ENCODE peak calls at places on chromosomes 1 and 21, in seven cellular contexts. One of them, this sample, is unnamed.

GRCh38 chr1:220680085-220680687 is 10.0 kb upstream of the C1orf115 start:
- DNase-seq in esophagus muscularis mucosa: no peak
- DNase-seq in naive thymus-derived CD4-positive, alpha-beta T cell: peak; percentile 25
- DNase-seq in GM23338: peak; percentile 77
- DNase-seq in neuronal stem cell: peak; percentile 36
- DNase-seq in mesendoderm: peak; percentile 60
- DNase-seq in fibroblast of lung: peak; percentile 49
- DNase-seq in this sample: peak; percentile 71

GRCh38 chr1:112904071-112904830 is 51.7 kb downstream of the SLC16A1 start:
- DNase-seq in esophagus muscularis mucosa: no peak
- DNase-seq in naive thymus-derived CD4-positive, alpha-beta T cell: no peak
- DNase-seq in GM23338: no peak
- DNase-seq in neuronal stem cell: no peak
- DNase-seq in mesendoderm: peak; percentile 59
- DNase-seq in fibroblast of lung: peak; percentile 81
- DNase-seq in this sample: peak; percentile 47

GRCh38 chr21:40901690-40902089 is 54.7 kb upstream of the DSCAM start:
- DNase-seq in esophagus muscularis mucosa: no peak
- DNase-seq in naive thymus-derived CD4-positive, alpha-beta T cell: no peak
- DNase-seq in GM23338: no peak
- DNase-seq in neuronal stem cell: no peak
- DNase-seq in mesendoderm: no peak
- DNase-seq in fibroblast of lung: no peak
- DNase-seq in this sample: no peak

GRCh38 chr1:21175670-21176581 is 771 bp downstream of the EIF4G3 start:
- DNase-seq in esophagus muscularis mucosa: no peak
- DNase-seq in naive thymus-derived CD4-positive, alpha-beta T cell: peak; percentile 55
- DNase-seq in GM23338: peak; percentile 58
- DNase-seq in neuronal stem cell: peak; percentile 36
- DNase-seq in mesendoderm: peak; percentile 78
- DNase-seq in fibroblast of lung: no peak
- DNase-seq in this sample: peak; percentile 63

GRCh38 chr1:205698921-205699320 is 18.6 kb upstream of the SLC45A3 start:
- DNase-seq in esophagus muscularis mucosa: no peak
- DNase-seq in naive thymus-derived CD4-positive, alpha-beta T cell: no peak
- DNase-seq in GM23338: no peak
- DNase-seq in neuronal stem cell: no peak
- DNase-seq in mesendoderm: no peak
- DNase-seq in fibroblast of lung: no peak
- DNase-seq in this sample: no peak

GRCh38 chr1:158146165-158146564 is 34.5 kb upstream of the CD1D start:
- DNase-seq in esophagus muscularis mucosa: no peak
- DNase-seq in naive thymus-derived CD4-positive, alpha-beta T cell: no peak
- DNase-seq in GM23338: no peak
- DNase-seq in neuronal stem cell: no peak
- DNase-seq in mesendoderm: no peak
- DNase-seq in fibroblast of lung: peak; percentile 28
- DNase-seq in this sample: peak; percentile 3

GRCh38 chr1:38558476-38559179 is 300.9 kb downstream of the RRAGC start:
- DNase-seq in esophagus muscularis mucosa: no peak
- DNase-seq in naive thymus-derived CD4-positive, alpha-beta T cell: no peak
- DNase-seq in GM23338: peak; percentile 69
- DNase-seq in neuronal stem cell: no peak
- DNase-seq in mesendoderm: peak; percentile 82
- DNase-seq in fibroblast of lung: no peak
- DNase-seq in this sample: no peak

GRCh38 chr21:32772281-32773047 is 909 bp upstream of the PAXBP1 start:
- DNase-seq in esophagus muscularis mucosa: no peak
- DNase-seq in naive thymus-derived CD4-positive, alpha-beta T cell: peak; percentile 43
- DNase-seq in GM23338: peak; percentile 8
- DNase-seq in neuronal stem cell: peak; percentile 17
- DNase-seq in mesendoderm: peak; percentile 20
- DNase-seq in fibroblast of lung: no peak
- DNase-seq in this sample: peak; percentile 72

GRCh38 chr1:76494807-76495206 is 372.5 kb upstream of the ST6GALNAC5 start:
- DNase-seq in esophagus muscularis mucosa: no peak
- DNase-seq in naive thymus-derived CD4-positive, alpha-beta T cell: no peak
- DNase-seq in GM23338: peak; percentile 16
- DNase-seq in neuronal stem cell: no peak
- DNase-seq in mesendoderm: no peak
- DNase-seq in fibroblast of lung: peak; percentile 6
- DNase-seq in this sample: peak; percentile 47

GRCh38 chr1:170586321-170586855 is 54.4 kb downstream of the GORAB start:
- DNase-seq in esophagus muscularis mucosa: no peak
- DNase-seq in naive thymus-derived CD4-positive, alpha-beta T cell: no peak
- DNase-seq in GM23338: peak; percentile 58
- DNase-seq in neuronal stem cell: peak; percentile 63
- DNase-seq in mesendoderm: peak; percentile 54
- DNase-seq in fibroblast of lung: peak; percentile 26
- DNase-seq in this sample: peak; percentile 50

GRCh38 chr1:202805886-202806511 is 2.2 kb downstream of the KDM5B start:
- DNase-seq in esophagus muscularis mucosa: no peak
- DNase-seq in naive thymus-derived CD4-positive, alpha-beta T cell: no peak
- DNase-seq in GM23338: no peak
- DNase-seq in neuronal stem cell: no peak
- DNase-seq in mesendoderm: no peak
- DNase-seq in fibroblast of lung: peak; percentile 34
- DNase-seq in this sample: peak; percentile 41

GRCh38 chr1:24391882-24392603 is 21.5 kb downstream of the STPG1 start:
- DNase-seq in esophagus muscularis mucosa: peak; percentile 92
- DNase-seq in naive thymus-derived CD4-positive, alpha-beta T cell: peak; percentile 58
- DNase-seq in GM23338: peak; percentile 93
- DNase-seq in neuronal stem cell: peak; percentile 58
- DNase-seq in mesendoderm: peak; percentile 78
- DNase-seq in fibroblast of lung: peak; percentile 61
- DNase-seq in this sample: peak; percentile 63

GRCh38 chr1:226548281-226549093 is at the start of gene STUM:
- DNase-seq in esophagus muscularis mucosa: no peak
- DNase-seq in naive thymus-derived CD4-positive, alpha-beta T cell: peak; percentile 31
- DNase-seq in GM23338: peak; percentile 68
- DNase-seq in neuronal stem cell: peak; percentile 55
- DNase-seq in mesendoderm: peak; percentile 67
- DNase-seq in fibroblast of lung: peak; percentile 10
- DNase-seq in this sample: peak; percentile 71
- H3K27me3 ChIP-seq in esophagus muscularis mucosa: no peaks in the 10 kb centered on the region
- H3K27me3 ChIP-seq in naive thymus-derived CD4-positive, alpha-beta T cell: no peaks in the 10 kb centered on the region
- H3K27me3 ChIP-seq in GM23338: peaks cover 58% of the 10 kb centered on the region
- H3K27me3 ChIP-seq in neuronal stem cell: peaks cover 13% of the 10 kb centered on the region
- H3K27me3 ChIP-seq in mesendoderm: peaks cover 7% of the 10 kb centered on the region
- H3K27me3 ChIP-seq in fibroblast of lung: peaks cover 34% of the 10 kb centered on the region
- H3K27me3 ChIP-seq in this sample: peaks cover 14% of the 10 kb centered on the region

DNA sequence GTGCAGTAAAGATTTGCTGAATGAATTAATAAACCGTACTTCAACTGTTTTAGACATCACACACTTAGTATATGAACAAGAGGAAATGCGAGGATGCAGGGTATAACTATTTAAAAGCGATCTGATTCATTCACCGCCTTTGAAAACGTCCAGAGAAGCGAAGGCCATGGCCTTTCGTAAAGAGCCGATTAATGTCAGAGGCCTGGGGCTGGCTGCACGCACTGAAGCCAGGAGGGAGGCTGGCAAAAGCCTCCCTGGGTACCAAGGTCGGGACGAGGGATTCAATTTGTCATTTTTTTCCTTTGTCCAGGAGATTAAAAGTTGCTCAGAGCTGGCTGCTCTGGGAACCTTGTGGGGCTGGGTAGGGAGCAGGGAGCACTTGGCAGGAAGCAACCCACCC is 307.4 kb downstream of the NPHP4 start:
- DNase-seq in esophagus muscularis mucosa: no peak
- DNase-seq in naive thymus-derived CD4-positive, alpha-beta T cell: no peak
- DNase-seq in GM23338: no peak
- DNase-seq in neuronal stem cell: no peak
- DNase-seq in mesendoderm: no peak
- DNase-seq in fibroblast of lung: no peak
- DNase-seq in this sample: no peak
- H3K4me3 ChIP-seq in esophagus muscularis mucosa: no peak overlapping the region
- H3K4me3 ChIP-seq in naive thymus-derived CD4-positive, alpha-beta T cell: no peak overlapping the region
- H3K4me3 ChIP-seq in GM23338: no peak overlapping the region
- H3K4me3 ChIP-seq in neuronal stem cell: no peak overlapping the region
- H3K4me3 ChIP-seq in mesendoderm: no peak overlapping the region
- H3K4me3 ChIP-seq in fibroblast of lung: no peak overlapping the region
- H3K4me3 ChIP-seq in this sample: no peak overlapping the region

GRCh38 chr1:25598879-25599278 is 17.7 kb upstream of the MAN1C1 start:
- DNase-seq in esophagus muscularis mucosa: no peak
- DNase-seq in naive thymus-derived CD4-positive, alpha-beta T cell: no peak
- DNase-seq in GM23338: no peak
- DNase-seq in neuronal stem cell: no peak
- DNase-seq in mesendoderm: no peak
- DNase-seq in fibroblast of lung: no peak
- DNase-seq in this sample: no peak

GRCh38 chr1:25590096-25590824 is 26.3 kb upstream of the MAN1C1 start:
- DNase-seq in esophagus muscularis mucosa: no peak
- DNase-seq in naive thymus-derived CD4-positive, alpha-beta T cell: no peak
- DNase-seq in GM23338: no peak
- DNase-seq in neuronal stem cell: no peak
- DNase-seq in mesendoderm: peak; percentile 61
- DNase-seq in fibroblast of lung: no peak
- DNase-seq in this sample: no peak

GRCh38 chr1:25599969-25600610 is 16.5 kb upstream of the MAN1C1 start:
- DNase-seq in esophagus muscularis mucosa: no peak
- DNase-seq in naive thymus-derived CD4-positive, alpha-beta T cell: no peak
- DNase-seq in GM23338: no peak
- DNase-seq in neuronal stem cell: no peak
- DNase-seq in mesendoderm: no peak
- DNase-seq in fibroblast of lung: no peak
- DNase-seq in this sample: no peak

DNA sequence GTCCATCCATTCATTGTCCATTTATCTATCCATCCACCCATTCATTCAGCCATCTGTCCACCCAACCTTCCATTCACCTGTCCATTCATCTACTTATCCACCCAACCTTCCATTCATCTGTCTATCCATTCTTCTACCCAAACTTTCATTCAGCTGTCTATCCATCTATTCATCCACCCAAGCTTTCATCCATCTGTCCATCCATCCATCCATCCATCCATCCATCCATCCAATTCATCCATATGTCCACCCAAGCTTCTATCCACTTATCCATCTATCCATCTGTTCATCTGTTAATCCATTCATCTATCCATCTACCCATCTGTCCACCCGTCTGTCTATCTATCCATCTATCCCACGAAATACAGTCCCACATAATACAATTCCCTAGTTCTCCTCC is 21.6 kb upstream of the MAN1C1 start:
- DNase-seq in esophagus muscularis mucosa: no peak
- DNase-seq in naive thymus-derived CD4-positive, alpha-beta T cell: no peak
- DNase-seq in GM23338: no peak
- DNase-seq in neuronal stem cell: no peak
- DNase-seq in mesendoderm: no peak
- DNase-seq in fibroblast of lung: no peak
- DNase-seq in this sample: no peak
- H3K27me3 ChIP-seq in esophagus muscularis mucosa: no peaks in the 10 kb centered on the region
- H3K27me3 ChIP-seq in naive thymus-derived CD4-positive, alpha-beta T cell: no peaks in the 10 kb centered on the region
- H3K27me3 ChIP-seq in GM23338: no peaks in the 10 kb centered on the region
- H3K27me3 ChIP-seq in neuronal stem cell: no peaks in the 10 kb centered on the region
- H3K27me3 ChIP-seq in mesendoderm: no peaks in the 10 kb centered on the region
- H3K27me3 ChIP-seq in fibroblast of lung: peaks cover 7% of the 10 kb centered on the region
- H3K27me3 ChIP-seq in this sample: peaks cover 13% of the 10 kb centered on the region

GRCh38 chr1:1356166-1356795 is 2.1 kb downstream of the MXRA8 start:
- DNase-seq in esophagus muscularis mucosa: no peak
- DNase-seq in naive thymus-derived CD4-positive, alpha-beta T cell: no peak
- DNase-seq in GM23338: no peak
- DNase-seq in neuronal stem cell: no peak
- DNase-seq in mesendoderm: no peak
- DNase-seq in fibroblast of lung: no peak
- DNase-seq in this sample: no peak
- H3K4me3 ChIP-seq in esophagus muscularis mucosa: peak overlapping the region; percentile 58
- H3K4me3 ChIP-seq in naive thymus-derived CD4-positive, alpha-beta T cell: no peak overlapping the region
- H3K4me3 ChIP-seq in GM23338: no peak overlapping the region
- H3K4me3 ChIP-seq in neuronal stem cell: no peak overlapping the region
- H3K4me3 ChIP-seq in mesendoderm: no peak overlapping the region
- H3K4me3 ChIP-seq in fibroblast of lung: peak overlapping the region; percentile 91
- H3K4me3 ChIP-seq in this sample: peak overlapping the region; percentile 89

GRCh38 chr1:79089946-79090345 is 83.4 kb upstream of the ADGRL4 start:
- DNase-seq in esophagus muscularis mucosa: no peak
- DNase-seq in naive thymus-derived CD4-positive, alpha-beta T cell: no peak
- DNase-seq in GM23338: no peak
- DNase-seq in neuronal stem cell: no peak
- DNase-seq in mesendoderm: no peak
- DNase-seq in fibroblast of lung: no peak
- DNase-seq in this sample: no peak

DNA sequence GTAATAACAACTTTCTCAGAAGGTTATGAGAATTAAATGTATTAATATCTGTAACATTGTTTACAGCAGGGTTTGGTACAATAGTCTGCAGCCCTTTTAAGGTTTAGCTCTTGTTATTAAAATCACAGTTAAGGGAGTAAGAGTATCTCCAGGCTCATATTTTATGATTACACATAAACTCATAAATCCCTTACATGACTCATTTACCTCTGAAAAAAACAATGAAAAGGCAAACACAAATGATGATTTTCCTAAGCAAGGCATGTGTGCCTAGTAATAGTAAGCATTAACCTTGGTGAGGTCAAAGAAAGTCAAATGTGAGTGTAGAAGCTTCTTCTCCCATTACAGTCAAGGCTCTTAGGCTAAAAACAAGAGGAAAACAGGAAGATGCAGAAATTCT is 84.5 kb upstream of the ADGRL4 start:
- DNase-seq in esophagus muscularis mucosa: no peak
- DNase-seq in naive thymus-derived CD4-positive, alpha-beta T cell: no peak
- DNase-seq in GM23338: no peak
- DNase-seq in neuronal stem cell: no peak
- DNase-seq in mesendoderm: no peak
- DNase-seq in fibroblast of lung: no peak
- DNase-seq in this sample: peak; percentile 16
- H3K27me3 ChIP-seq in esophagus muscularis mucosa: no peaks in the 10 kb centered on the region
- H3K27me3 ChIP-seq in naive thymus-derived CD4-positive, alpha-beta T cell: no peaks in the 10 kb centered on the region
- H3K27me3 ChIP-seq in GM23338: no peaks in the 10 kb centered on the region
- H3K27me3 ChIP-seq in neuronal stem cell: no peaks in the 10 kb centered on the region
- H3K27me3 ChIP-seq in mesendoderm: no peaks in the 10 kb centered on the region
- H3K27me3 ChIP-seq in fibroblast of lung: no peaks in the 10 kb centered on the region
- H3K27me3 ChIP-seq in this sample: no peaks in the 10 kb centered on the region

GRCh38 chr1:12514597-12514996 is 103.4 kb downstream of the DHRS3 start:
- DNase-seq in esophagus muscularis mucosa: no peak
- DNase-seq in naive thymus-derived CD4-positive, alpha-beta T cell: no peak
- DNase-seq in GM23338: no peak
- DNase-seq in neuronal stem cell: no peak
- DNase-seq in mesendoderm: no peak
- DNase-seq in fibroblast of lung: no peak
- DNase-seq in this sample: no peak
- H3K4me3 ChIP-seq in esophagus muscularis mucosa: no peak overlapping the region
- H3K4me3 ChIP-seq in naive thymus-derived CD4-positive, alpha-beta T cell: no peak overlapping the region
- H3K4me3 ChIP-seq in GM23338: no peak overlapping the region
- H3K4me3 ChIP-seq in neuronal stem cell: no peak overlapping the region
- H3K4me3 ChIP-seq in mesendoderm: no peak overlapping the region
- H3K4me3 ChIP-seq in fibroblast of lung: no peak overlapping the region
- H3K4me3 ChIP-seq in this sample: no peak overlapping the region

DNA sequence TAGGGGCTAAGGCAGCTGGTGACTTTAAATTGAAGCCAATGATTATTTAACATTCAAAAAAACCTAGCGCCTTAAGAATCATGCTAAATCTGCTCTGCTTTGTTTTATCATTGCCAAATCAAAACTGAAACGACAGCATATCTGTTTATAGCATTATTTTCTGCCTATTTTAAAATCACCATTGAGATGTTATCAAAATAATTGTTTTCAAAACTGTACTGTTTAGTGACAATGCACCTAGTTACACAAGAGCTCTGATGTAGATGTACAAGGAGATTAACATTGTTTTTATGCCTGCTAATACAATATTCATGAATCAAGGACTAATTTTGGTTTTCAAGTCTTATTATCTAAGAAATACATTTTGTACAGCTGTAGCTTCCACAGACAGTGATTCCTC is 1521.3 kb downstream of the AMY1C start:
- DNase-seq in esophagus muscularis mucosa: no peak
- DNase-seq in naive thymus-derived CD4-positive, alpha-beta T cell: no peak
- DNase-seq in GM23338: no peak
- DNase-seq in neuronal stem cell: no peak
- DNase-seq in mesendoderm: no peak
- DNase-seq in fibroblast of lung: no peak
- DNase-seq in this sample: no peak
- H3K27me3 ChIP-seq in esophagus muscularis mucosa: no peaks in the 10 kb centered on the region
- H3K27me3 ChIP-seq in naive thymus-derived CD4-positive, alpha-beta T cell: no peaks in the 10 kb centered on the region
- H3K27me3 ChIP-seq in GM23338: no peaks in the 10 kb centered on the region
- H3K27me3 ChIP-seq in neuronal stem cell: no peaks in the 10 kb centered on the region
- H3K27me3 ChIP-seq in mesendoderm: no peaks in the 10 kb centered on the region
- H3K27me3 ChIP-seq in fibroblast of lung: no peaks in the 10 kb centered on the region
- H3K27me3 ChIP-seq in this sample: no peaks in the 10 kb centered on the region

This sample was measured in adipocyte.